ENCODE peak calls at places on chromosomes 2 and 18, in four cellular contexts. J is midbrain, A is T-helper 9 cell, X is ELF-1. P is an unnamed sample.

GRCh38 chr18:79062806-79063205 is 6.4 kb upstream of the ATP9B start:
- DNase-seq in J (no peak), X (peak), A (no peak), P (no peak)

GRCh38 chr2:187693923-187694322 is 139.7 kb upstream of the TFPI start:
- DNase-seq in A (no peak), X (no peak), J (no peak), P (no peak)

GRCh38 chr2:126802316-126802715 is 96.4 kb upstream of the TEX51 start:
- DNase-seq in X (no peak), J (no peak), A (no peak), P (no peak)

GRCh38 chr2:222057249-222058073 is 241.3 kb downstream of the PAX3 start:
- DNase-seq in A (no peak), X (no peak), J (peak), P (peak)

GRCh38 chr2:239597216-239597615 is 196.4 kb upstream of the HDAC4 start:
- DNase-seq in X (no peak), A (no peak), J (no peak), P (no peak)

GRCh38 chr2:164000171-164000570 is 264.4 kb upstream of the FIGN start:
- DNase-seq in X (no peak), J (no peak), A (no peak), P (no peak)

GRCh38 chr2:137357641-137358040 is 592.3 kb downstream of the THSD7B start:
- DNase-seq in A (no peak), X (no peak), J (no peak), P (no peak)

GRCh38 chr2:109117780-109118179 is 11.2 kb upstream of the SH3RF3 start:
- DNase-seq in J (no peak), X (no peak), A (no peak), P (no peak)

GRCh38 chr18:73688851-73689659 is 458.6 kb downstream of the FBXO15 start:
- DNase-seq in X (peak), A (no peak), J (no peak), P (no peak)

GRCh38 chr18:54509793-54510192 is 81.3 kb upstream of the DYNAP start:
- DNase-seq in A (no peak), J (no peak), X (no peak), P (no peak)

GRCh38 chr2:217954469-217954868 is 48.3 kb downstream of the TNS1 start:
- DNase-seq in J (no peak), X (no peak), A (no peak), P (no peak)

GRCh38 chr18:53944721-53945120 is 279.7 kb downstream of the MBD2 start:
- DNase-seq in A (no peak), J (no peak), X (peak), P (no peak)

GRCh38 chr2:66569321-66569851 is 134.5 kb downstream of the MEIS1 start:
- DNase-seq in A (no peak), X (peak), J (no peak), P (peak)

GRCh38 chr18:27206411-27206810 is 21.3 kb upstream of the CHST9 start:
- DNase-seq in A (no peak), J (no peak), X (no peak), P (no peak)

GRCh38 chr2:46410273-46411244 is 68.8 kb upstream of the TMEM247 start:
- DNase-seq in A (no peak), X (no peak), J (no peak), P (peak)

GRCh38 chr2:46502291-46502690 is 22.9 kb downstream of the TMEM247 start:
- DNase-seq in X (no peak), A (no peak), J (no peak), P (no peak)

GRCh38 chr18:45836242-45837215 is 11.1 kb downstream of the SIGLEC15 start:
- DNase-seq in A (no peak), J (no peak), X (no peak), P (no peak)

GRCh38 chr2:86225581-86225980 is 26.3 kb downstream of the MRPL35 start:
- DNase-seq in J (peak), X (no peak), A (no peak), P (no peak)

GRCh38 chr2:216830346-216830745 is 29.5 kb downstream of the TNP1 start:
- DNase-seq in A (no peak), X (no peak), J (no peak), P (no peak)

GRCh38 chr2:198968585-198968984 is 489.2 kb downstream of the SATB2 start:
- DNase-seq in J (no peak), A (no peak), X (no peak), P (no peak)

GRCh38 chr2:61272421-61273070 is 110.6 kb downstream of the C2orf74 start:
- DNase-seq in A (no peak), J (no peak), X (no peak), P (no peak)

GRCh38 chr2:23651187-23651983 is 266.4 kb downstream of the KLHL29 start:
- DNase-seq in X (no peak), J (no peak), A (no peak), P (no peak)

GRCh38 chr2:229401126-229401865 is 130.2 kb upstream of the PID1 start:
- DNase-seq in J (no peak), X (no peak), A (no peak), P (no peak)

GRCh38 chr2:234438322-234438977 is 58.4 kb downstream of the ARL4C start:
- DNase-seq in J (no peak), A (no peak), X (no peak), P (no peak)

GRCh38 chr18:21741511-21742322 is 1.1 kb downstream of the MIB1 start:
- DNase-seq in J (no peak), X (peak), A (peak), P (peak)

GRCh38 chr2:219109468-219109867 is 48.7 kb upstream of the IHH start:
- DNase-seq in A (no peak), J (no peak), X (peak), P (no peak)

GRCh38 chr2:97713296-97714083 is at the start of gene ZAP70:
- DNase-seq in J (no peak), X (peak), A (peak), P (no peak)

GRCh38 chr2:59025157-59025757 is 784.1 kb upstream of the FANCL start:
- DNase-seq in A (no peak), J (peak), X (peak), P (peak)

GRCh38 chr2:2739231-2739795 is 408.2 kb upstream of the MYT1L start:
- DNase-seq in X (no peak), J (no peak), A (no peak), P (no peak)

GRCh38 chr2:46145840-46146239 is 151.4 kb upstream of the EPAS1 start:
- DNase-seq in J (no peak), X (no peak), A (no peak), P (no peak)

GRCh38 chr2:202115385-202116060 is 42.5 kb downstream of the KIAA2012 start:
- DNase-seq in A (no peak), J (no peak), X (no peak), P (no peak)

GRCh38 chr2:174263989-174264388 is 15.7 kb upstream of the OLA1 start:
- DNase-seq in A (no peak), X (no peak), J (no peak), P (no peak)

GRCh38 chr2:70923378-70924015 is 12.2 kb upstream of the ATP6V1B1 start:
- DNase-seq in A (no peak), J (no peak), X (peak), P (no peak)

GRCh38 chr2:109486711-109487130 is 127.0 kb downstream of the SEPTIN10 start:
- DNase-seq in X (no peak), J (no peak), A (no peak), P (peak)